ENCODE peak calls at places on chromosomes 11 and 22, in eight cellular contexts. O, B, H, D, M, N, X and I are unnamed samples.

GRCh38 chr11:67055812-67056211 is 835 bp upstream of the RHOD start:
- DNase-seq in O (no peak), B (peak), H (no peak), D (no peak), M (peak), N (no peak), X (no peak), I (peak)

GRCh38 chr11:16365456-16366355 is 9.4 kb upstream of the SOX6 start:
- DNase-seq in O (no peak), B (no peak), H (no peak), D (peak), M (no peak), N (no peak), X (no peak), I (no peak)

GRCh38 chr11:47156333-47156732 is 20.3 kb downstream of the ARFGAP2 start:
- DNase-seq in O (no peak), B (no peak), H (no peak), D (no peak), M (no peak), N (no peak), X (no peak), I (no peak)

GRCh38 chr11:75384438-75385080 is 14.8 kb upstream of the RPS3 start:
- DNase-seq in O (peak), B (peak), H (peak), D (peak), M (peak), N (peak), X (peak), I (peak)

GRCh38 chr11:76631566-76632308 is 38.8 kb downstream of the LRRC32 start:
- DNase-seq in O (no peak), B (no peak), H (no peak), D (no peak), M (no peak), N (no peak), X (no peak), I (peak)

GRCh38 chr11:61477734-61478148 is 30.8 kb upstream of the LRRC10B start:
- DNase-seq in O (peak), B (peak), H (peak), D (peak), M (peak), N (peak), X (peak), I (peak)

GRCh38 chr22:27314276-27314807 is 487.2 kb downstream of the MN1 start:
- DNase-seq in O (peak), B (no peak), H (no peak), D (no peak), M (no peak), N (no peak), X (no peak), I (no peak)

GRCh38 chr11:8109675-8110074 is 28.7 kb downstream of the TUB start:
- DNase-seq in O (no peak), B (no peak), H (no peak), D (no peak), M (no peak), N (no peak), X (no peak), I (no peak)

GRCh38 chr22:45680932-45681700 is 9.5 kb downstream of the ATXN10 start:
- DNase-seq in O (no peak), B (no peak), H (no peak), D (peak), M (no peak), N (no peak), X (no peak), I (peak)

GRCh38 chr11:1782831-1783724 is 19.4 kb upstream of the CTSD start:
- DNase-seq in O (no peak), B (no peak), H (no peak), D (peak), M (no peak), N (no peak), X (no peak), I (peak)

GRCh38 chr11:65423516-65424199 is 1.1 kb downstream of the NEAT1 start:
- DNase-seq in O (peak), B (peak), H (peak), D (peak), M (no peak), N (peak), X (peak), I (peak)

GRCh38 chr11:2647167-2647566 is 52.6 kb downstream of the KCNQ1OT1 start:
- DNase-seq in O (no peak), B (no peak), H (no peak), D (no peak), M (no peak), N (no peak), X (no peak), I (no peak)

GRCh38 chr11:2700415-2701211 is 819 bp upstream of the KCNQ1OT1 start:
- DNase-seq in O (peak), B (peak), H (no peak), D (peak), M (peak), N (peak), X (peak), I (peak)

GRCh38 chr11:2801711-2802388 is 83.7 kb downstream of the CDKN1C start:
- DNase-seq in O (peak), B (peak), H (no peak), D (no peak), M (no peak), N (no peak), X (peak), I (no peak)

GRCh38 chr22:32880906-32881596 is 79.5 kb downstream of the TIMP3 start:
- DNase-seq in O (peak), B (peak), H (peak), D (peak), M (peak), N (no peak), X (peak), I (peak)

GRCh38 chr11:110691961-110692360 is 20.3 kb downstream of the ARHGAP20 start:
- DNase-seq in O (no peak), B (no peak), H (no peak), D (no peak), M (no peak), N (no peak), X (no peak), I (no peak)

GRCh38 chr11:44877908-44878459 is 72.7 kb downstream of the TP53I11 start:
- DNase-seq in O (no peak), B (no peak), H (no peak), D (no peak), M (no peak), N (no peak), X (no peak), I (peak)

GRCh38 chr11:1230456-1231395 is 7.9 kb downstream of the MUC5B start:
- DNase-seq in O (peak), B (no peak), H (no peak), D (no peak), M (no peak), N (no peak), X (no peak), I (no peak)